ENCODE peak calls at places on chromosome 21, in ten cellular contexts. One of them, this sample, is unnamed.

GRCh38 chr21:29205009-29205408 is 74.6 kb downstream of the MAP3K7CL start:
- DNase-seq in fibroblast of mammary gland: no peak
- DNase-seq in transverse colon: no peak
- DNase-seq in heart left ventricle: no peak
- DNase-seq in IMR-90: no peak
- DNase-seq in HAP-1: no peak
- DNase-seq in activated CD4-positive, CD25-positive, alpha-beta regulatory T cell: no peak
- DNase-seq in head of caudate nucleus: no peak
- DNase-seq in pons: no peak
- DNase-seq in esophagus squamous epithelium: no peak
- DNase-seq in this sample: no peak

GRCh38 chr21:46145840-46146691 is 9.3 kb downstream of the FTCD start:
- DNase-seq in esophagus squamous epithelium: no peak
- DNase-seq in activated CD4-positive, CD25-positive, alpha-beta regulatory T cell: no peak
- DNase-seq in HAP-1: no peak
- DNase-seq in fibroblast of mammary gland: no peak
- DNase-seq in IMR-90: no peak
- DNase-seq in pons: no peak
- DNase-seq in heart left ventricle: no peak
- DNase-seq in head of caudate nucleus: no peak
- DNase-seq in transverse colon: no peak
- DNase-seq in this sample: no peak

GRCh38 chr21:20999567-21000169 is 1.5 kb downstream of the NCAM2 start:
- DNase-seq in transverse colon: peak
- DNase-seq in fibroblast of mammary gland: peak
- DNase-seq in HAP-1: peak
- DNase-seq in head of caudate nucleus: peak
- DNase-seq in heart left ventricle: no peak
- DNase-seq in pons: peak
- DNase-seq in IMR-90: peak
- DNase-seq in activated CD4-positive, CD25-positive, alpha-beta regulatory T cell: no peak
- DNase-seq in esophagus squamous epithelium: no peak
- DNase-seq in this sample: no peak

GRCh38 chr21:31446206-31446900 is 102.3 kb upstream of the TIAM1 start:
- DNase-seq in pons: no peak
- DNase-seq in fibroblast of mammary gland: no peak
- DNase-seq in HAP-1: no peak
- DNase-seq in heart left ventricle: no peak
- DNase-seq in transverse colon: no peak
- DNase-seq in head of caudate nucleus: no peak
- DNase-seq in IMR-90: no peak
- DNase-seq in activated CD4-positive, CD25-positive, alpha-beta regulatory T cell: peak
- DNase-seq in esophagus squamous epithelium: no peak
- DNase-seq in this sample: no peak

GRCh38 chr21:40886006-40886405 is 39.0 kb upstream of the DSCAM start:
- DNase-seq in pons: no peak
- DNase-seq in esophagus squamous epithelium: no peak
- DNase-seq in transverse colon: no peak
- DNase-seq in head of caudate nucleus: no peak
- DNase-seq in fibroblast of mammary gland: no peak
- DNase-seq in heart left ventricle: no peak
- DNase-seq in IMR-90: no peak
- DNase-seq in activated CD4-positive, CD25-positive, alpha-beta regulatory T cell: no peak
- DNase-seq in HAP-1: no peak
- DNase-seq in this sample: no peak

GRCh38 chr21:28229811-28230210 is 762.9 kb downstream of the LTN1 start:
- DNase-seq in pons: no peak
- DNase-seq in head of caudate nucleus: no peak
- DNase-seq in heart left ventricle: no peak
- DNase-seq in activated CD4-positive, CD25-positive, alpha-beta regulatory T cell: no peak
- DNase-seq in transverse colon: no peak
- DNase-seq in IMR-90: peak
- DNase-seq in esophagus squamous epithelium: no peak
- DNase-seq in HAP-1: no peak
- DNase-seq in fibroblast of mammary gland: peak
- DNase-seq in this sample: no peak

GRCh38 chr21:42544544-42544943 is 30.9 kb downstream of the SLC37A1 start:
- DNase-seq in HAP-1: no peak
- DNase-seq in fibroblast of mammary gland: no peak
- DNase-seq in IMR-90: no peak
- DNase-seq in activated CD4-positive, CD25-positive, alpha-beta regulatory T cell: no peak
- DNase-seq in transverse colon: no peak
- DNase-seq in esophagus squamous epithelium: no peak
- DNase-seq in pons: no peak
- DNase-seq in head of caudate nucleus: no peak
- DNase-seq in heart left ventricle: no peak
- DNase-seq in this sample: no peak

GRCh38 chr21:26169611-26170470 is 729 bp downstream of the APP start:
- DNase-seq in esophagus squamous epithelium: no peak
- DNase-seq in transverse colon: peak
- DNase-seq in pons: peak
- DNase-seq in head of caudate nucleus: peak
- DNase-seq in heart left ventricle: peak
- DNase-seq in IMR-90: peak
- DNase-seq in HAP-1: peak
- DNase-seq in fibroblast of mammary gland: peak
- DNase-seq in activated CD4-positive, CD25-positive, alpha-beta regulatory T cell: no peak
- DNase-seq in this sample: peak

GRCh38 chr21:45723049-45723958 is 79.8 kb downstream of the PCBP3 start:
- DNase-seq in IMR-90: no peak
- DNase-seq in heart left ventricle: no peak
- DNase-seq in esophagus squamous epithelium: no peak
- DNase-seq in activated CD4-positive, CD25-positive, alpha-beta regulatory T cell: no peak
- DNase-seq in pons: no peak
- DNase-seq in HAP-1: no peak
- DNase-seq in head of caudate nucleus: no peak
- DNase-seq in fibroblast of mammary gland: no peak
- DNase-seq in transverse colon: no peak
- DNase-seq in this sample: no peak

GRCh38 chr21:39221282-39221996 is 38.2 kb upstream of the PSMG1 start:
- DNase-seq in HAP-1: no peak
- DNase-seq in activated CD4-positive, CD25-positive, alpha-beta regulatory T cell: no peak
- DNase-seq in head of caudate nucleus: no peak
- DNase-seq in IMR-90: no peak
- DNase-seq in heart left ventricle: no peak
- DNase-seq in transverse colon: no peak
- DNase-seq in esophagus squamous epithelium: no peak
- DNase-seq in fibroblast of mammary gland: no peak
- DNase-seq in pons: no peak
- DNase-seq in this sample: peak

GRCh38 chr21:46110499-46111192 is 12.7 kb downstream of the COL6A2 start:
- DNase-seq in pons: no peak
- DNase-seq in fibroblast of mammary gland: peak
- DNase-seq in head of caudate nucleus: no peak
- DNase-seq in activated CD4-positive, CD25-positive, alpha-beta regulatory T cell: no peak
- DNase-seq in IMR-90: no peak
- DNase-seq in transverse colon: peak
- DNase-seq in HAP-1: no peak
- DNase-seq in heart left ventricle: peak
- DNase-seq in esophagus squamous epithelium: no peak
- DNase-seq in this sample: peak

GRCh38 chr21:43712268-43712942 is 6.5 kb upstream of the PDXK start:
- DNase-seq in fibroblast of mammary gland: no peak
- DNase-seq in esophagus squamous epithelium: no peak
- DNase-seq in pons: no peak
- DNase-seq in heart left ventricle: no peak
- DNase-seq in activated CD4-positive, CD25-positive, alpha-beta regulatory T cell: no peak
- DNase-seq in head of caudate nucleus: no peak
- DNase-seq in transverse colon: peak
- DNase-seq in IMR-90: peak
- DNase-seq in HAP-1: no peak
- DNase-seq in this sample: peak

GRCh38 chr21:16308269-16308668 is 578.5 kb downstream of the USP25 start:
- DNase-seq in heart left ventricle: no peak
- DNase-seq in transverse colon: no peak
- DNase-seq in activated CD4-positive, CD25-positive, alpha-beta regulatory T cell: no peak
- DNase-seq in IMR-90: peak
- DNase-seq in HAP-1: peak
- DNase-seq in esophagus squamous epithelium: no peak
- DNase-seq in head of caudate nucleus: no peak
- DNase-seq in pons: peak
- DNase-seq in fibroblast of mammary gland: peak
- DNase-seq in this sample: no peak

GRCh38 chr21:44583800-44584147 is 3.4 kb upstream of the KRTAP10-5 start:
- DNase-seq in head of caudate nucleus: no peak
- DNase-seq in activated CD4-positive, CD25-positive, alpha-beta regulatory T cell: no peak
- DNase-seq in pons: no peak
- DNase-seq in fibroblast of mammary gland: no peak
- DNase-seq in heart left ventricle: no peak
- DNase-seq in esophagus squamous epithelium: no peak
- DNase-seq in IMR-90: no peak
- DNase-seq in transverse colon: no peak
- DNase-seq in HAP-1: no peak
- DNase-seq in this sample: no peak

GRCh38 chr21:38798481-38798882 is 7.2 kb upstream of the ETS2 start:
- DNase-seq in head of caudate nucleus: no peak
- DNase-seq in esophagus squamous epithelium: no peak
- DNase-seq in transverse colon: peak
- DNase-seq in pons: no peak
- DNase-seq in HAP-1: no peak
- DNase-seq in activated CD4-positive, CD25-positive, alpha-beta regulatory T cell: no peak
- DNase-seq in heart left ventricle: no peak
- DNase-seq in fibroblast of mammary gland: no peak
- DNase-seq in IMR-90: no peak
- DNase-seq in this sample: no peak